ENCODE peak calls at places on chromosomes 6 and 20, in five cellular contexts. T is neuronal stem cell, C is mesendoderm, G is H1, M is IMR-90. W is an unnamed sample.

GRCh38 chr6:8084586-8084985 is 17.8 kb downstream of the EEF1E1 start:
- DNase-seq in T (no peak), G (no peak), M (no peak), C (peak), W (peak)

GRCh38 chr20:17910828-17911294 is 57.7 kb downstream of the SNX5 start:
- DNase-seq in M (peak), C (peak), G (no peak), T (no peak), W (peak)

GRCh38 chr20:8646026-8646425 is 422.9 kb upstream of the PLCB4 start:
- DNase-seq in M (peak), G (no peak), C (no peak), T (no peak), W (peak)

GRCh38 chr6:84356907-84357306 is 129.5 kb upstream of the CEP162 start:
- DNase-seq in T (no peak), C (no peak), M (no peak), G (no peak), W (no peak)

GRCh38 chr6:79841577-79842381 is 105.6 kb downstream of the ELOVL4 start:
- DNase-seq in M (no peak), T (no peak), C (peak), G (no peak), W (no peak)

GRCh38 chr6:133512410-133513016 is 271.4 kb downstream of the EYA4 start:
- DNase-seq in M (peak), C (peak), T (peak), G (no peak), W (peak)

GRCh38 chr6:7108196-7108963 is 619 bp downstream of the RREB1 start:
- DNase-seq in T (peak), M (peak), C (peak), G (no peak), W (peak)

GRCh38 chr6:75223461-75223860 is 17.6 kb upstream of the COL12A1 start:
- DNase-seq in C (no peak), T (no peak), M (no peak), G (no peak), W (no peak)

GRCh38 chr6:128882560-128882959 is 378 bp upstream of the LAMA2 start:
- DNase-seq in M (peak), C (peak), T (no peak), G (no peak), W (no peak)

GRCh38 chr20:26169506-26169905 is 472.9 kb upstream of the ZNF337 start:
- DNase-seq in M (peak), T (no peak), G (no peak), C (no peak), W (peak)

GRCh38 chr6:139540276-139540675 is 165.8 kb upstream of the CITED2 start:
- DNase-seq in T (no peak), M (peak), G (no peak), C (peak), W (peak)

GRCh38 chr6:26124550-26125014 is 37.4 kb downstream of the HFE start:
- DNase-seq in T (no peak), G (no peak), M (no peak), C (no peak), W (no peak)

GRCh38 chr20:10708342-10709185 is 34.8 kb upstream of the JAG1 start:
- DNase-seq in M (peak), G (no peak), T (peak), C (no peak), W (peak)

GRCh38 chr6:167422934-167423333 is 98.0 kb downstream of the TTLL2 start:
- DNase-seq in G (no peak), C (no peak), M (no peak), T (no peak), W (no peak)

GRCh38 chr20:4568560-4568959 is 153.1 kb upstream of the PRND start:
- DNase-seq in C (no peak), T (no peak), G (no peak), M (no peak), W (no peak)

GRCh38 chr6:95364016-95364604 is 213.2 kb upstream of the MANEA start:
- DNase-seq in M (peak), C (peak), G (no peak), T (peak), W (peak)

GRCh38 chr6:30836957-30837356 is 47.4 kb upstream of the DDR1 start:
- DNase-seq in T (no peak), G (no peak), C (no peak), M (no peak), W (no peak)

GRCh38 chr20:34980543-34981213 is 25.0 kb downstream of the MYH7B start:
- DNase-seq in C (peak), M (peak), T (no peak), G (no peak), W (peak)

GRCh38 chr6:139597087-139597763 is 222.8 kb upstream of the CITED2 start:
- DNase-seq in T (no peak), M (no peak), G (no peak), C (no peak), W (no peak)

GRCh38 chr6:132275253-132275970 is 125.9 kb downstream of the MOXD1 start:
- DNase-seq in G (no peak), M (no peak), T (no peak), C (peak), W (no peak)

GRCh38 chr20:20206788-20207187 is 154.5 kb downstream of the CFAP61 start:
- DNase-seq in T (no peak), M (no peak), G (no peak), C (no peak), W (no peak)

GRCh38 chr6:14706378-14706929 is 539.4 kb upstream of the JARID2 start:
- DNase-seq in C (no peak), M (peak), G (no peak), T (no peak), W (peak)

GRCh38 chr20:48904566-48905321 is 16.8 kb upstream of the ARFGEF2 start:
- DNase-seq in M (peak), G (no peak), T (peak), C (peak), W (peak)

GRCh38 chr20:3995067-3995748 is 20.1 kb downstream of the RNF24 start:
- DNase-seq in G (no peak), T (no peak), M (peak), C (peak), W (peak)

GRCh38 chr20:62924567-62925419 is 1.5 kb downstream of the DIDO1 start:
- DNase-seq in T (no peak), C (no peak), M (peak), G (no peak), W (peak)

GRCh38 chr6:147285087-147285855 is 81.1 kb downstream of the STXBP5 start:
- DNase-seq in G (no peak), T (no peak), M (peak), C (peak), W (peak)

GRCh38 chr6:119078449-119079287 is at the start of gene FAM184A:
- DNase-seq in T (peak), M (peak), G (peak), C (peak), W (peak)

GRCh38 chr20:44449864-44450263 is 25.8 kb upstream of the TTPAL start:
- DNase-seq in C (no peak), G (no peak), M (no peak), T (no peak), W (no peak)

GRCh38 chr6:84220809-84221409 is 6.5 kb downstream of the CEP162 start:
- DNase-seq in M (peak), C (peak), T (no peak), G (no peak), W (peak)

GRCh38 chr6:27178001-27178730 is 69.3 kb upstream of the PRSS16 start:
- DNase-seq in M (peak), G (no peak), C (peak), T (peak), W (peak)

GRCh38 chr6:133551847-133552331 is 310.7 kb downstream of the EYA4 start:
- DNase-seq in T (no peak), G (no peak), C (peak), M (peak), W (peak)

GRCh38 chr6:89828988-89829590 is 591 bp upstream of the CASP8AP2 start:
- DNase-seq in M (no peak), C (no peak), G (no peak), T (no peak), W (no peak)
- H3K18ac ChIP-seq in M (peak), C (peak), G (no peak), T (no peak), W (no peak)

DNA sequence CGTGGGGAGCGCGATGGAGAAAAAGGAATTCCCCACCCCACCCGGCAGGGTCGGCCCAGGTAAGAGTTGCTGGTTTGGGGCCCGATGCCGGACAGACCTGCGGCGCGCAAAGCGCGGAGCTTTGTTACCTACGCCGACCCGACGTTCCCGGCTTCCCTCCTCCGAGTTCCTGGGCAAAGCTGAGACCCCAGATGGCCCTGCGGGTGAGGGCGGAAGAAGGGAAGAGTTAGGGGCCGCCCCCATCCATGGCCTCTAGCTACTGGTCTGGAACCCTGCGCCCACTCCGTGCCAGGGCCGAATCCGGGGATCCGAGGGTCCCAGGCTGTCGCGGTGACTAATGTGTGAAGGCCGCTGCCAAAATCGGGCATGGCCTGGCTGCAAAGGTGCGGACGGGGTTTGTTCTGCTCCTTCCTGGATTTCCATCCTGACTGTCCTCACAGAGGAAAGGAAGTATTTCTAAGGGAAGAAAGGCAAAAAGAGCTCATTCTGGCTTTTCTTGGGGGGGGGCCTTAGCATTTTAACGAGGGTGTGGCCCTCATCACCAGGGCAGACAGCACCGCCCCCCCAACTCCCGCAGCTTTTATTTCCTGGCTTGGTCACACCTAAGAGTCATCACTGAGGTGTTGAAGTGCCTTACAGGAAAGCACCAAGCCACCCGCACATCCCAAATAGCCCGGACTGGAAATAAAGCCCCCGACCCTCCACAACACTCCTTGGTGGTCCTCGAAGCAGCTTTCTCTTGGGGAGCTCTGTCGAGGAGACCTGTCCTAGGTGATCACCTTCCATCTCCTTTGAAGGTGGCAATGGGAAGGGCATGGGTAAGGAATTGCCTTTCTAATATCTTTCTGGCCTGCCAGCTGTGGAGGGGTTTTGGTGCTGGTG is 1.1 kb downstream of the PTK7 start:
- DNase-seq in M (peak), C (peak), G (no peak), T (no peak), W (peak)
- H3K23ac ChIP-seq in M (peak), C (no peak), G (no peak), T (peak), W (no peak)

DNA sequence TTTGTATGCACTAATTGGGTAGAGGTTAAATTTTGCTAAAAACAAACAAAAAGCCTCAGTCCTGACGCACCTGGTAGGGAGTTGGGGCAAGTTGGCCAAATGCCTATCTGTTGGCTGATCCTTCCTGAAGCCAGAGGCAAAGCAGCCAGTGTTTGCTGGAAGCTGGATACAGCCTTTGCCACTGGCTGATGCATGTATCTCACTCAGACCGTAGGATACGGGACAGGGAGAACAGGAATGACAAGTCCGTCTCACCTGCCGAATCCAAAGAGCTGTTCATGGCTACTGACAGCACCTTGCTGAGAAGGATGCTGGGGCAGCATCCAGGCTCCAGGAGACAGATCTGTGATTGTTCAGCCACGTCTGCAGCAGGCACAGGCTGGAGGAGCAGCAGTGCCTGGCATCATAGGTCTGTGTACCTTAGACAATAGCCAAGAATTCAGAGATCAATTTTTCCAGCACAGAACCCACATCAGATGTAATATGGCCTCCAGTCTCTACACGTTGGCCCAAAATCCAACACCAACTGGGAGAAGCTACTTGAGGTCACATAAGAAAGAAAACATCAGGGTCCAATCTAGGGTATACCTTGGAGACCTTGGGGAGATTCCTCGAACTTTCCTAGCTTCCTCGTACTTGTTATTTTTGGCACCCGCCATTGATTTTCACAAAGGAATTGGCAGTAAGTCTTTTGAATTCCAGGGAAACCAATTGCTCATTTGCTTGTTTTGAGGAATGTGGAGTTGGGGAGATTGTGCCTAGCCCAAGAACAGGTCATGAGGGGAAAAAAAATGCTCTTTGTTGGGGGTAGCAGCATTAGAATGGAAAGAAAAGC is 108.5 kb upstream of the ARMC2 start:
- DNase-seq in M (no peak), G (no peak), T (no peak), C (no peak), W (no peak)
- H2AK5ac ChIP-seq in M (peak), G (peak), T (no peak), C (no peak), W (no peak)

DNA sequence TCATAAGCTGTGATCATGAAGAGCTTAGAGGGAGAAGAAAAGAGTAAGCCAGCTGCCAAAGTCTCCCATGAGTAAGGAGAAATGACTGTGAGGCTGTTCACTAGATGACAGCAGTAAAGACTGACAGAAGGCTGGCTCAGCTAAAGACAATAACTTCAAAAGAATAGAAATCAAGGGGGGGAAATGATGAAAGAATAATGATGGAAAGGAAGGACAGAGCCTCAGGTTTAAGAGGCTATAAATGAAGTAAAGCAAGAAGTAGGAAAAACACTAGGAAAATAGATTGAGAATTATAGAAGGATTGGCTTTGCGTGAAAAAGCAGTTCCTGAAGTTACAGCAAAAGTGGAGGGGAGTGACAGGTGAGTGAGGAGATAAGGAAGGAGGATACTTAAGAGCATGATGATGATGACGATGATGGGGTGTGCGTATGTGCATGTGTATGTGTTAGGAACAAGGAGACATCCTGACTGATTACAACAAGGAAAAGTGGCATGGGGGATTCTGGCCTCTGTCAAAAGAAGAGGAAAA is 48.2 kb downstream of the HBS1L start:
- DNase-seq in T (no peak), M (peak), C (no peak), G (no peak), W (no peak)
- H3K18ac ChIP-seq in T (no peak), M (no peak), C (no peak), G (no peak), W (no peak)

DNA sequence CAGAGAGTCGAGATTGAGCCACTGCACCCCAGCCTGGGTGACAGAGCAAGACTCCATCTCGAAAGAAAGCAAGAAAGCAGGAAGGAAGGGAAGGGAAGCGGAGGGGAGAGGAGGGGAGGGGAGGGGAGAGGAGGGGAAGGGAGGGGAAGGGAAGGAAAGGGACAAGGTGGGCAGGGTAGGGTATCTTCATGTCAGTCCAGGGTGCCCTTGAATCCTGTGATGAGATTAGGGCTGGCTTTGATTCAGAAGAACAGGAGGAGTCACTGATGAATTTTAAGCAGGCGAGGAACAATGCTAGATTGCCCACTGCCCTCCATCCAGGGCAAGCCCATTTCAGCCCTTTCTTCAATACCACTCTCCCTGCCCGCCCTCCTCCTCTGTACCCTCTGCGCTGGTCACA is 35.0 kb upstream of the EPB41L1 start:
- DNase-seq in C (no peak), T (no peak), M (no peak), G (no peak), W (no peak)
- H3K23ac ChIP-seq in C (no peak), T (no peak), M (no peak), G (no peak), W (no peak)

DNA sequence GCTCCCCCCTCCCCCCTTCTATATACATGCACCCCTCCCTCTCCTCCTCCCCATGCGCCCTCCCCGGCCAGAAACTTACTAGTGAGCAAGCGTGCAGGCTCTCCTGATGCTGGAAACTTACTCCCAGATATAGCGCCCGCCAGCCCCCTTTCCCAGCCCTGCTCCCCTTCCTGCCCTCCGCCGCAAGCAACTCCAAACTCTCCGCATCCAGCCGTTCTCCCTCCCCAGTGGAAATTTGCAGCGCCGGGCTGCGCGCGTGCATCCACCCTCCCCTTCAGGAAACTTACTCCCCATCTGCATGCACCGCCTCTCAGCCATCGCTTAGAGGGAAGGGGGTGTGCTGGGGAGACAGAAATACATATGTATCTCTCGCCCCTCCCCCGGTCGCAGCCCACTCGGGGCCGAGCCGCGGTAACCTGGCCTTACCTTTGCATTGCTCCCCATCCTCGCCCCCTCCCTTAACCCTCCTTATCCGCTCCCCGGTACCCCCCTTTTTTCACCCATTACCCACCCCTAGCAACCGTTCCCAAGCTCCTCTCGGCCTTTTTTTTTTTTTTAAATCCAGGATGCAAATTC is at the start of gene TRERF1:
- DNase-seq in G (no peak), C (peak), M (peak), T (peak), W (peak)
- H2AK5ac ChIP-seq in G (peak), C (peak), M (peak), T (peak), W (peak)

GRCh38 chr6:291148-291696 is 1.1 kb upstream of the DUSP22 start:
- DNase-seq in G (no peak), C (peak), T (no peak), M (no peak), W (no peak)
- H3K18ac ChIP-seq in G (peak), C (no peak), T (peak), M (peak), W (peak)

GRCh38 chr20:64144144-64144912 is 19.9 kb upstream of the MYT1 start:
- DNase-seq in T (no peak), M (no peak), C (no peak), G (no peak), W (no peak)
- H3K23ac ChIP-seq in T (no peak), M (no peak), C (no peak), G (no peak), W (no peak)